ENCODE peak calls at places on chromosomes 16 and 17, in seven cellular contexts. T is epithelial cell of proximal tubule, K is psoas muscle, W is right atrium auricular region, L is neural crest cell, F is choroid plexus epithelial cell, M is mucosa of descending colon. R is an unnamed sample.

GRCh38 chr17:69427486-69428197 is 13.1 kb downstream of the MAP2K6 start:
- DNase-seq in T (no peak), K (no peak), W (no peak), L (no peak), F (no peak), M (no peak), R (no peak)

GRCh38 chr17:80264048-80264792 is 3.6 kb downstream of the RNF213 start:
- DNase-seq in T (no peak), K (no peak), W (no peak), L (no peak), F (no peak), M (peak; percentile 65), R (no peak)

GRCh38 chr17:77801545-77802332 is 156.8 kb upstream of the TNRC6C start:
- DNase-seq in T (no peak), K (no peak), W (no peak), L (no peak), F (no peak), M (no peak), R (no peak)

GRCh38 chr17:28878981-28879380 is 18.6 kb downstream of the FLOT2 start:
- DNase-seq in T (no peak), K (no peak), W (no peak), L (no peak), F (peak; percentile 78), M (no peak), R (no peak)

GRCh38 chr16:3846595-3847091 is 33.9 kb downstream of the CREBBP start:
- DNase-seq in T (no peak), K (no peak), W (no peak), L (no peak), F (no peak), M (no peak), R (no peak)

GRCh38 chr17:68868708-68869107 is 86.5 kb downstream of the ABCA8 start:
- DNase-seq in T (no peak), K (no peak), W (no peak), L (no peak), F (peak; percentile 81), M (no peak), R (no peak)

GRCh38 chr16:56888806-56889205 is 23.8 kb downstream of the SLC12A3 start:
- DNase-seq in T (no peak), K (no peak), W (no peak), L (no peak), F (no peak), M (no peak), R (no peak)

GRCh38 chr17:68514809-68515208 is 2.6 kb downstream of the PRKAR1A start:
- DNase-seq in T (no peak), K (no peak), W (no peak), L (no peak), F (peak; percentile 85), M (no peak), R (no peak)

GRCh38 chr16:1548234-1548633 is 14.8 kb downstream of the TMEM204 start:
- DNase-seq in T (no peak), K (no peak), W (no peak), L (no peak), F (peak; percentile 69), M (no peak), R (no peak)

GRCh38 chr17:4678448-4679026 is 25.4 kb downstream of the PELP1 start:
- DNase-seq in T (peak; percentile 79), K (no peak), W (no peak), L (no peak), F (peak; percentile 88), M (no peak), R (no peak)

GRCh38 chr17:1865252-1866037 is 35.6 kb downstream of the RPA1 start:
- DNase-seq in T (no peak), K (no peak), W (no peak), L (no peak), F (peak; percentile 40), M (peak; percentile 41), R (peak; percentile 57)

GRCh38 chr16:75616541-75617010 is 6.5 kb downstream of the ADAT1 start:
- DNase-seq in T (no peak), K (no peak), W (no peak), L (no peak), F (no peak), M (no peak), R (no peak)

GRCh38 chr17:71163121-71163812 is 957.6 kb upstream of the SOX9 start:
- DNase-seq in T (no peak), K (no peak), W (no peak), L (no peak), F (peak; percentile 81), M (no peak), R (no peak)

GRCh38 chr16:68608330-68608729 is 36.8 kb upstream of the CDH3 start:
- DNase-seq in T (no peak), K (no peak), W (no peak), L (no peak), F (no peak), M (no peak), R (no peak)

GRCh38 chr16:68612996-68613395 is 32.1 kb upstream of the CDH3 start:
- DNase-seq in T (no peak), K (no peak), W (no peak), L (no peak), F (no peak), M (no peak), R (no peak)

GRCh38 chr16:68605746-68606145 is 39.4 kb upstream of the CDH3 start:
- DNase-seq in T (peak; percentile 54), K (no peak), W (no peak), L (no peak), F (peak; percentile 31), M (no peak), R (no peak)

GRCh38 chr16:68607443-68607842 is 37.7 kb upstream of the CDH3 start:
- DNase-seq in T (no peak), K (no peak), W (no peak), L (no peak), F (no peak), M (no peak), R (no peak)
- TF ChIP-seq CTCF in T (no peak), K (no peak), W (no peak), L (no peak), F (no peak), M (no peak), R (no peak)

GRCh38 chr17:75289832-75290337 is 652 bp upstream of the SLC25A19 start:
- DNase-seq in T (no peak), K (peak; percentile 44), W (peak; percentile 80), L (no peak), F (peak; percentile 73), M (peak; percentile 71), R (no peak)
- TF ChIP-seq CTCF in T (peak; percentile 37), K (no peak), W (no peak), L (peak; percentile 27), F (peak; percentile 43), M (peak; percentile 9), R (no peak)

DNA sequence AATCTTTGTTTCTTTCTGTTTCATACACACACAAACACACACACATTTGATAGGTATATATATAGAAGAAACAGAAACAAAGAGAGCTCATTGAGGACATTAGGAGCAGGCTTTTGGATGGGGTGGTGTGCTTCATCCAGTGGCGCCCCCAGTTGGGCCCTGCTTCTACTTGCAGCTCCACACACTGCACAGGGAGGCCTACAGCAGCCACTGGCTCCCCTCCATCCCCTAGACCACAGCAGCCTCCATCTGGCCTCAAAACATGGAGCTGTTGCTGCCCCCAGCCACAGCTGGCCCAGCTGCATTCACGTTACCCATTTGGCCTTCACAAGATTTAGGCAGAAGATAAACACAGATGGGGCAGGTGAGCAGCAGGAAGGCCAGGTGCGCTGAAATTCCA is 33.1 kb upstream of the NF1 start:
- DNase-seq in T (no peak), K (no peak), W (no peak), L (no peak), F (no peak), M (no peak), R (peak; percentile 44)
- TF ChIP-seq CTCF in T (peak; percentile 28), K (no peak), W (no peak), L (no peak), F (peak; percentile 17), M (no peak), R (no peak)

GRCh38 chr17:7186241-7186640 is 7.1 kb upstream of the ASGR1 start:
- DNase-seq in T (no peak), K (no peak), W (no peak), L (no peak), F (no peak), M (no peak), R (no peak)
- TF ChIP-seq CTCF in T (peak; percentile 39), K (no peak), W (no peak), L (peak; percentile 44), F (peak; percentile 15), M (no peak), R (no peak)

GRCh38 chr16:88779406-88780099 is 5.5 kb downstream of the PIEZO1 start:
- DNase-seq in T (no peak), K (no peak), W (no peak), L (no peak), F (no peak), M (no peak), R (no peak)
- TF ChIP-seq CTCF in T (no peak), K (no peak), W (no peak), L (no peak), F (no peak), M (no peak), R (no peak)

DNA sequence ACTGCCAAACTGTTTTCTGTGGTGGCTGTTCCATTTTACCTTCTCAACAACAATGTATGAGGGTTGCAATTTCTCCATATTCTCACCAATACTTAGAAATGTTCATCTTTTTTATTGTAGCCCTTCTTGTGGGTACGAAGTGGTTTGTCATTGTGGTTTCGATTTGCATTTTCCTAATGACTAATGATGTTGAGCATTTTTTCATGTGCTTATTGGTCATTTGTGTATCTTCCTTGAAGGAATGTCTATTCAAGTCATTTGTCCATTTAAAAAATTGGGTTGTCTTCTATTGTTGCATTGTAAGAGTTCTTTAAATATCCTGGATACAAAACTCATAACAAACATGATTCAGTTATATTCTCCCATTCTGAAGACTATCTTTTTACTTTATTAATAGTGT is 47.5 kb upstream of the CCL2 start:
- DNase-seq in T (no peak), K (no peak), W (no peak), L (no peak), F (no peak), M (no peak), R (no peak)
- TF ChIP-seq CTCF in T (no peak), K (no peak), W (no peak), L (no peak), F (no peak), M (no peak), R (no peak)

GRCh38 chr16:12455287-12455798 is 348.3 kb downstream of the CPPED1 start:
- DNase-seq in T (no peak), K (peak; percentile 35), W (no peak), L (peak; percentile 67), F (peak; percentile 68), M (peak; percentile 75), R (no peak)
- TF ChIP-seq CTCF in T (peak; percentile 94), K (peak; percentile 79), W (peak; percentile 83), L (peak; percentile 93), F (peak; percentile 91), M (peak; percentile 71), R (peak; percentile 90)

R was measured in osteocyte.